ENCODE peak calls at places on chromosomes 11 and 22, in four cellular contexts. One of them, this sample, is unnamed.

GRCh38 chr11:82775736-82776346 is 42.2 kb upstream of the FAM181B start:
- DNase-seq in AG10803: peak
- DNase-seq in natural killer cell: no peak
- DNase-seq in ovary: no peak
- DNase-seq in this sample: no peak

GRCh38 chr22:49592780-49593501 is 234.7 kb downstream of the BRD1 start:
- DNase-seq in ovary: no peak
- DNase-seq in AG10803: no peak
- DNase-seq in natural killer cell: no peak
- DNase-seq in this sample: no peak

GRCh38 chr11:65814131-65814959 is 19.4 kb upstream of the SNX32 start:
- DNase-seq in natural killer cell: no peak
- DNase-seq in ovary: no peak
- DNase-seq in AG10803: no peak
- DNase-seq in this sample: no peak

GRCh38 chr11:56910046-56910753 is 78.5 kb upstream of the OR5AK2 start:
- DNase-seq in AG10803: no peak
- DNase-seq in natural killer cell: no peak
- DNase-seq in ovary: no peak
- DNase-seq in this sample: no peak

GRCh38 chr11:57493507-57494503 is 21.7 kb downstream of the SLC43A1 start:
- DNase-seq in natural killer cell: peak
- DNase-seq in ovary: peak
- DNase-seq in AG10803: no peak
- DNase-seq in this sample: peak

GRCh38 chr11:10387209-10388083 is 67.6 kb upstream of the AMPD3 start:
- DNase-seq in natural killer cell: no peak
- DNase-seq in AG10803: peak
- DNase-seq in ovary: peak
- DNase-seq in this sample: no peak

GRCh38 chr11:59755701-59756495 is 722 bp downstream of the STX3 start:
- DNase-seq in AG10803: peak
- DNase-seq in natural killer cell: peak
- DNase-seq in ovary: peak
- DNase-seq in this sample: peak

GRCh38 chr11:69654001-69654659 is 13.2 kb downstream of the CCND1 start:
- DNase-seq in ovary: peak
- DNase-seq in AG10803: no peak
- DNase-seq in natural killer cell: no peak
- DNase-seq in this sample: no peak

DNA sequence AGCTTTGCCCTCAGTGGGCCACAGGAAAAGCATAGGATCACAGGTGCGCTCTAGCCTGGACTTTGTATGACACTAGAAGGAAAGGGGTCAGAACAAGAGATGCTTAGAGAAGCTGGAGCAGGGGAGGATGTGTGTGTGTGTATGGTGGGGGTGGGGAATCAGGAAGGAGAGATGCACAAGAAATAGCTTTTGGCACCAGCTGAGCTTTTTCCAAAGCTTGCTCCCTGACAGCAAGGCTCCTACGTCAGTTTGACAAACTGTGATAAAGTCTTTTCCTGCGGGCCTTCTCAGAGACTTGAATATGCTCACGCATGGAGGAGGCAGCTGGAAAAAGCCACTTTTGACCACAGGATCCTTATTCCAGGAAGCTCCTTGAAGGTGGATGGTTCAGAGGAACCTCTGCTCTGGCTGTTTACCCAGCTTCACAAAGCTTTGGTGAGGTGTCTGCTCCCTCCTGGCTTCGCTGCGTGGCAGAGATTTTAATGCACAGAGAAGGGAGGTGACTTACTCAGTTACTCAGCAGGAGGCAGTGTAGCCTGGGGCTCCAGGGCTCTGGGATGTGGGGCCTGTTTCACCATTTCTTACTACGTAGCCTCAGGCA is 3.9 kb downstream of the CDC42EP1 start:
- DNase-seq in ovary: no peak
- DNase-seq in AG10803: no peak
- DNase-seq in natural killer cell: no peak
- DNase-seq in this sample: no peak
- TF ChIP-seq CTCF in ovary: no peak
- TF ChIP-seq CTCF in AG10803: no peak
- TF ChIP-seq CTCF in natural killer cell: no peak
- TF ChIP-seq CTCF in this sample: no peak

GRCh38 chr11:84780689-84781293 is 846.4 kb downstream of the DLG2 start:
- DNase-seq in natural killer cell: no peak
- DNase-seq in ovary: no peak
- DNase-seq in AG10803: peak
- DNase-seq in this sample: no peak
- TF ChIP-seq CTCF in natural killer cell: no peak
- TF ChIP-seq CTCF in ovary: no peak
- TF ChIP-seq CTCF in AG10803: peak
- TF ChIP-seq CTCF in this sample: peak

DNA sequence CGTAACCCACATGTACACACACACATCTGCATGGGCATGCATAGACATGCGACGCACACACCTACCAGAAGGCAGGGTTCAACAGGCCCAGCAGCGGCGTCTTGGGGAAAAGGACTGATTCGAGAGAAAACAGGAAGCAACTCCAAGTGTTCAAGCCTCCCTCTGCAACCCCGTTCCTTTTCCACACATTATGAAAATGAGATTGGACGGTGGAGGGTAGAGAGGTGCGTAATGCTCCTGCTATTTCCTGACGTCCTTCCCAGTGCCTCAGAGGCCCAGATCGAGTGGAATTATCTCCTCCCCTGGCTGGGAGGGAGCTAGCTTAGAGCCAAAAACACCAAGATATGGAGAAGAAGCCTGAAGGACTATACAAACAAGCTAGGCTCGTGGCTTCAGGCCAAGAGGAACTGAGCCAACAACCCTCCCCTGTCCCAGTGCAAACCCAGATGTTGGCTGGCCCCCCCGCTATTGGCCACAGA is 289.2 kb downstream of the MN1 start:
- DNase-seq in natural killer cell: no peak
- DNase-seq in AG10803: peak
- DNase-seq in ovary: peak
- DNase-seq in this sample: no peak
- TF ChIP-seq CTCF in natural killer cell: no peak
- TF ChIP-seq CTCF in AG10803: no peak
- TF ChIP-seq CTCF in ovary: no peak
- TF ChIP-seq CTCF in this sample: no peak

GRCh38 chr11:67391304-67392181 is at the start of gene RAD9A:
- DNase-seq in natural killer cell: peak
- DNase-seq in ovary: peak
- DNase-seq in AG10803: peak
- DNase-seq in this sample: peak

GRCh38 chr11:67390947-67391303 is 861 bp upstream of the RAD9A start:
- DNase-seq in AG10803: no peak
- DNase-seq in natural killer cell: no peak
- DNase-seq in ovary: no peak
- DNase-seq in this sample: no peak

GRCh38 chr11:67387074-67387473 is 4.7 kb upstream of the RAD9A start:
- DNase-seq in natural killer cell: no peak
- DNase-seq in ovary: no peak
- DNase-seq in AG10803: no peak
- DNase-seq in this sample: no peak

GRCh38 chr11:67387518-67387917 is 4.3 kb upstream of the RAD9A start:
- DNase-seq in ovary: no peak
- DNase-seq in AG10803: no peak
- DNase-seq in natural killer cell: no peak
- DNase-seq in this sample: no peak

DNA sequence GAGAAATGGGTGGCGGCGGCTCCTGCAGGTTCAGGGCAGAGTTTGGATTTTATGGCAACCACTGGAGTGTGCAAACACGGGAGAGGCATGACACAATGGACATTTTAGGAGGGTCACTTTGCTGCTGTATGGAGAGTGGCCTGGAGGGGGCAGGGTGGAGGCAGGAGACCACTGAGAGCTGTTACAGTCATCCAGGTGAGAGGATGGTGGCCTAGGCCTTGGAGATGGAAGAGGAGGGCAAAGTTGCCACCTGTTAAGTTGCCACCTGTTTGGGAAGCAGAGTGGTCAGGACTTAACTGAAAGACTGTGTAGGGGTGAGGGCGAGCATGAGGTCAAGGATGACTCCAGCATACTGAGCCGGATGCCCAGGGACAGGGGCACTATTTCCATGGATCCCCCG is 2.3 kb upstream of the RAD9A start:
- DNase-seq in AG10803: no peak
- DNase-seq in ovary: no peak
- DNase-seq in natural killer cell: peak
- DNase-seq in this sample: peak
- TF ChIP-seq CTCF in AG10803: peak
- TF ChIP-seq CTCF in ovary: no peak
- TF ChIP-seq CTCF in natural killer cell: peak
- TF ChIP-seq CTCF in this sample: peak

GRCh38 chr11:108498046-108498815 is at the start of gene POGLUT3:
- DNase-seq in AG10803: peak
- DNase-seq in ovary: peak
- DNase-seq in natural killer cell: peak
- DNase-seq in this sample: peak
- TF ChIP-seq CTCF in AG10803: no peak
- TF ChIP-seq CTCF in ovary: peak
- TF ChIP-seq CTCF in natural killer cell: no peak
- TF ChIP-seq CTCF in this sample: peak

DNA sequence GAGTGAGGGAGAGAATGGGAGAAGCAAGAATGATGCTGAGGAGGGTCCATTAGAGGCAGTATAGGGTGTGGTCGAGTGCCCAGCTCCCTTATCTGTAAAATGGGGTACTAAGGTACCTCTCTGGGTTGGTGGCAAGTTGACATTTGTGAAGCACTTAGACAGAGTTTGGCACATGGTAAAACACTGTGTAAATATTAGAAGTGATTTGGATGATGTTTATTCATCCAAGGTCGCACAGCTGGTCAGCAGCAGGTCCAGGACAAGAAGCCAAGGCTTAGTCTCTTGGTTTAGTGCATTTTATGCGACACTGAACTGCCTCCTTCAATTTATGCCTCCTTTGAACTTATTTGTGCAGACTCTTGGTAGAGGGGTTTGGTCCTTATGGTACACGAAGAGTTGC is 19.4 kb downstream of the KREMEN1 start:
- DNase-seq in AG10803: no peak
- DNase-seq in ovary: no peak
- DNase-seq in natural killer cell: no peak
- DNase-seq in this sample: no peak
- TF ChIP-seq CTCF in AG10803: no peak
- TF ChIP-seq CTCF in ovary: no peak
- TF ChIP-seq CTCF in natural killer cell: no peak
- TF ChIP-seq CTCF in this sample: no peak

DNA sequence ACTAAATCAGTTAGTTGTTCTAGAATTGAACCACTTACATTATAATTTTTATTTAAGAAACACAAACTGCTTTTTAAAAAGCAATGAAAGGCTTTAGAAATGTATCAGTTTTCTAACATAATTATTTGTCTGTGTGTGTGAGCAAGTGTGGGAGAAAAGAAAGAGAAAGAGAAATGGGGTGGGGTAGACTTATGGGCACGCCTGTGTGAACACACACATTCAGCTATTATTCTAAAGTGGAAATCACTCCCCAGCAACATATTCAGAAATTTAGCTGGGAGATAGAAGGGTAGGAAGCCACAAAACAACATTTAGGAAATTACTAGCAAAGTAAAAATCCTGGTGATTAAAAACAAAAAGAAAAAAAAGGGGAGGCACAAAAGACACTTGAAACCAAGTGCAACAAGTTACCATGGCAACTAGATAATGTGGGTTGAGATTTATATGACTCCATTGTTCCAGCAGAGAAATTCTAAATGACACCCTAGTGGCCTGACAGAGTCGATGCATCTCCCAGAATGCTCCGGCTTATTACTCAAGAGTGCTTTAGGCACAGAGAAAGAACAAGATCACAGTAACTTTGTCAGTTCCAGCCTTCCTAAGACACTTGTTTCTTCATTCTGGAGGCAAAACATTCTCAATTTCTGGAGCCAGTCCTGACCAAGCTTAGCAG is 444.6 kb downstream of the DLG2 start:
- DNase-seq in natural killer cell: no peak
- DNase-seq in AG10803: peak
- DNase-seq in ovary: no peak
- DNase-seq in this sample: no peak
- TF ChIP-seq CTCF in natural killer cell: no peak
- TF ChIP-seq CTCF in AG10803: peak
- TF ChIP-seq CTCF in ovary: no peak
- TF ChIP-seq CTCF in this sample: peak

This sample was measured in progenitor cell of endocrine pancreas.